ENCODE peak calls at places on chromosomes 3 and 15, in six cellular contexts. One of them, this sample, is unnamed. For H3K9me3, the result is how much of the 10 kb centered on the place peaks cover.

GRCh38 chr3:146589899-146590508 is 15.1 kb downstream of the PLSCR5 start:
- DNase-seq in A549: peak
- DNase-seq in H9: no peak
- DNase-seq in mammary epithelial cell: peak
- DNase-seq in K562: peak
- DNase-seq in PC-9: peak
- DNase-seq in this sample: peak

GRCh38 chr15:82790321-82790720 is 15.5 kb downstream of the FSD2 start:
- DNase-seq in A549: no peak
- DNase-seq in H9: no peak
- DNase-seq in mammary epithelial cell: no peak
- DNase-seq in K562: no peak
- DNase-seq in PC-9: no peak
- DNase-seq in this sample: no peak

GRCh38 chr15:73341886-73342600 is 26.7 kb downstream of the HCN4 start:
- DNase-seq in A549: no peak
- DNase-seq in H9: no peak
- DNase-seq in mammary epithelial cell: no peak
- DNase-seq in K562: no peak
- DNase-seq in PC-9: no peak
- DNase-seq in this sample: no peak

GRCh38 chr15:52728899-52729298 is 49.7 kb upstream of the ATOSA start:
- DNase-seq in A549: no peak
- DNase-seq in H9: no peak
- DNase-seq in mammary epithelial cell: peak
- DNase-seq in K562: no peak
- DNase-seq in PC-9: no peak
- DNase-seq in this sample: no peak

GRCh38 chr15:99979371-99979770 is 246.1 kb upstream of the LYSMD4 start:
- DNase-seq in A549: no peak
- DNase-seq in H9: no peak
- DNase-seq in mammary epithelial cell: no peak
- DNase-seq in K562: no peak
- DNase-seq in PC-9: no peak
- DNase-seq in this sample: peak

GRCh38 chr3:184626942-184627341 is 65.4 kb downstream of the EPHB3 start:
- DNase-seq in A549: no peak
- DNase-seq in H9: no peak
- DNase-seq in mammary epithelial cell: no peak
- DNase-seq in K562: no peak
- DNase-seq in PC-9: no peak
- DNase-seq in this sample: no peak

GRCh38 chr3:100635273-100635701 is 25.9 kb downstream of the ADGRG7 start:
- DNase-seq in A549: no peak
- DNase-seq in H9: no peak
- DNase-seq in mammary epithelial cell: no peak
- DNase-seq in K562: no peak
- DNase-seq in PC-9: no peak
- DNase-seq in this sample: no peak

GRCh38 chr15:74837482-74837881 is 5.5 kb downstream of the ULK3 start:
- DNase-seq in A549: no peak
- DNase-seq in H9: no peak
- DNase-seq in mammary epithelial cell: no peak
- DNase-seq in K562: no peak
- DNase-seq in PC-9: no peak
- DNase-seq in this sample: peak

GRCh38 chr3:52526151-52526561 is 7.5 kb downstream of the NT5DC2 start:
- DNase-seq in A549: no peak
- DNase-seq in H9: no peak
- DNase-seq in mammary epithelial cell: no peak
- DNase-seq in K562: no peak
- DNase-seq in PC-9: peak
- DNase-seq in this sample: peak

GRCh38 chr3:36923981-36924747 is 20.7 kb downstream of the TRANK1 start:
- DNase-seq in A549: no peak
- DNase-seq in H9: no peak
- DNase-seq in mammary epithelial cell: no peak
- DNase-seq in K562: no peak
- DNase-seq in PC-9: no peak
- DNase-seq in this sample: no peak

GRCh38 chr15:56228854-56229253 is 14.8 kb downstream of the RFX7 start:
- DNase-seq in A549: no peak
- DNase-seq in H9: no peak
- DNase-seq in mammary epithelial cell: no peak
- DNase-seq in K562: no peak
- DNase-seq in PC-9: no peak
- DNase-seq in this sample: no peak

GRCh38 chr15:56225520-56225919 is 18.2 kb downstream of the RFX7 start:
- DNase-seq in A549: no peak
- DNase-seq in H9: no peak
- DNase-seq in mammary epithelial cell: no peak
- DNase-seq in K562: no peak
- DNase-seq in PC-9: no peak
- DNase-seq in this sample: no peak

GRCh38 chr15:56227780-56228179 is 15.9 kb downstream of the RFX7 start:
- DNase-seq in A549: no peak
- DNase-seq in H9: no peak
- DNase-seq in mammary epithelial cell: no peak
- DNase-seq in K562: no peak
- DNase-seq in PC-9: no peak
- DNase-seq in this sample: no peak

GRCh38 chr15:56227315-56227714 is 16.4 kb downstream of the RFX7 start:
- DNase-seq in A549: no peak
- DNase-seq in H9: no peak
- DNase-seq in mammary epithelial cell: no peak
- DNase-seq in K562: no peak
- DNase-seq in PC-9: no peak
- DNase-seq in this sample: no peak

DNA sequence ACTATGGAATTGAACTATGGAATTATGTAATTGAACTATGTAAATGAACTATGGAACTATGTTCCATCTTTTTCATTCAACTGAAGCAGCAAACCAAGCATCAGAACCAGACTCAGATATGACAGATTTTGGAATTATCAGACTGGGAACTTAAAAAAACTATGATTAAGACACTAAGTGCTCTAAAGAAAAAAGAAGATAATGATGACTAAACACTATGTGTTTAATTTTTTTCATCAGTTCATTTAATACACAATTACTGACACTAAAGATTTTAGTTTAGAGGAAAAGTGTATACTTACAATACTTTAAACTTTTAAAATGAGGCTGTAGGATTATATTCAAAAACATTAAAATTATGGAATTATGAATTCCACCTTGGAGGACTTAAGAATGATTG is 15.3 kb downstream of the RFX7 start:
- DNase-seq in A549: no peak
- DNase-seq in H9: no peak
- DNase-seq in mammary epithelial cell: no peak
- DNase-seq in K562: no peak
- DNase-seq in PC-9: no peak
- DNase-seq in this sample: no peak
- H3K9me3 ChIP-seq in A549: half or more
- H3K9me3 ChIP-seq in H9: under half
- H3K9me3 ChIP-seq in mammary epithelial cell: under half
- H3K9me3 ChIP-seq in K562: under half
- H3K9me3 ChIP-seq in PC-9: under half
- H3K9me3 ChIP-seq in this sample: under half

DNA sequence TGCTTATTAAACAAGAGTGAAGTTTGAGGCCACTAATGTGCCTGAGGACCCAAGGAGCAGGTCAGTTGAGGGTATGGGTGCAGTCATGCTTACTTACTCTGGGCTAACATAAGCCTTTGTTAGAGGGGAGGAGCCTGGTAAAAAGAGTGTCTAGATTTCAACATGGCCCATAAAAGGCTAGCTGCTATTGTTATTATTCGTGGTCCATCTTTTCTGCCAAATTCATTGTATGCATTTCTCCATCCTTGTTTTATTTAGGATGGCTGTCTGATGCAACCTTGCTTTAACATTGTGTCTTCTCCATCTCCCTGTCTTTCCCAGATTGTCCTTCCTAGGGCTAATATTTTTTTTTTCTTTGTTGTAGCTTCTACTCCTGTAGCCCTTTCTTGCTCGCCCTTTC is 12.5 kb downstream of the RBMS3 start:
- DNase-seq in A549: no peak
- DNase-seq in H9: no peak
- DNase-seq in mammary epithelial cell: no peak
- DNase-seq in K562: no peak
- DNase-seq in PC-9: no peak
- DNase-seq in this sample: no peak
- H3K4me2 ChIP-seq in A549: no peak
- H3K4me2 ChIP-seq in H9: no peak
- H3K4me2 ChIP-seq in mammary epithelial cell: no peak
- H3K4me2 ChIP-seq in K562: no peak
- H3K4me2 ChIP-seq in PC-9: no peak
- H3K4me2 ChIP-seq in this sample: no peak

DNA sequence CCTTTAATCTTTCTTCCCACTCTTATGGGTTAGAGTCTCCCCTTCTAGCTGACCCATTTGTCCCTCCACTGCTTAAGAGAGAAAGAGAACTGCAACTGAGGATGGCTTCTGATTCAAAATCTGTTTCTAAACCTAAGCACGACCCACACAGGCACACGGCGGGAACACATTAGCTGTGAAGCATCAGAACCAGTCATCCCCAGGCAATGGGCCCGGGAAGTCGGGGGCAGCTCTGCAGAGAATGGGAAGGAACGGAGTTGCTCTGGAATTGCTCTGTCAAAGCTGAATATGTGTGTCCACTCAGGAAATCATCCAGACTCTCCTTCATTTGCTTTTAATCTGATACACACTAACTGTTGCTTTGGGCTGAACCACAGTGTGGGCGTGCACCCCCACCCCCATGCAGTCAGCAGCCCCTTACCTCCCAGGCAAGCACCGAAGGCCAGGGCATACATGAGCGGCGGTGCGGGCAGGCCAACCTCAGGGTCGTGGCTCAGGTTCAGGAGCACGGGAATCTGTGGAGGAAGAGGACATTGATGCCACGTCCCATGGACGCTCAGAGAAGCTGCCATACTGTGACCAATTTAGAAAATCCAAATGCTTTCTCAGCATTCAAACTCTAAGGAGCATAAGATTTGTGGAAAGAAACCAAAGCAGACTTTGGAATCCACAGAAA is 248.0 kb downstream of the OCA2 start:
- DNase-seq in A549: no peak
- DNase-seq in H9: no peak
- DNase-seq in mammary epithelial cell: no peak
- DNase-seq in K562: no peak
- DNase-seq in PC-9: no peak
- DNase-seq in this sample: no peak
- H3K9me3 ChIP-seq in A549: under half
- H3K9me3 ChIP-seq in H9: under half
- H3K9me3 ChIP-seq in mammary epithelial cell: under half
- H3K9me3 ChIP-seq in K562: under half
- H3K9me3 ChIP-seq in PC-9: under half
- H3K9me3 ChIP-seq in this sample: under half

DNA sequence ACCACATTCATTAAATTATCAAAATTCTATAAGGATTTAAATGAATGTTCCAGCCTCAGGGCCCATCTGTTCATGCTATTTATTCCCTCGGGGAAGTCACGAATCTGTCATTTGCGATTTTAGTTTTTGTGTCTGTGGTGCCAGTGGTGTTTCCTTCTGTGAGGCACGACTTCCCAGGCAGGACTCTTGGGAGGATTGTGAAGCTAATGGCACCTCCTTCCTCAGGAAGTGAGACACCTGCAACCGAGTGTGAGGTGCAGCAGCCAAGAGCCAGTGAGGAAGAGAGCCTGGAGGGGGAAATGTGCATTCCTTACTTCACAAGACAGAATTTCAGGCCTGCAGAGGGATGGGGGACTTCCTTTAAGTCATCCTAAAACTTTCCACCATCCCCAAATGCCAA is 24.1 kb downstream of the SV2B start:
- DNase-seq in A549: no peak
- DNase-seq in H9: peak
- DNase-seq in mammary epithelial cell: no peak
- DNase-seq in K562: no peak
- DNase-seq in PC-9: no peak
- DNase-seq in this sample: no peak
- H3K4me2 ChIP-seq in A549: no peak
- H3K4me2 ChIP-seq in H9: no peak
- H3K4me2 ChIP-seq in mammary epithelial cell: no peak
- H3K4me2 ChIP-seq in K562: no peak
- H3K4me2 ChIP-seq in PC-9: no peak
- H3K4me2 ChIP-seq in this sample: no peak

GRCh38 chr3:30904986-30905385 is 10.5 kb upstream of the GADL1 start:
- DNase-seq in A549: no peak
- DNase-seq in H9: no peak
- DNase-seq in mammary epithelial cell: no peak
- DNase-seq in K562: no peak
- DNase-seq in PC-9: no peak
- DNase-seq in this sample: no peak
- H3K9me3 ChIP-seq in A549: under half
- H3K9me3 ChIP-seq in H9: under half
- H3K9me3 ChIP-seq in mammary epithelial cell: under half
- H3K9me3 ChIP-seq in K562: under half
- H3K9me3 ChIP-seq in PC-9: under half
- H3K9me3 ChIP-seq in this sample: under half

GRCh38 chr3:161475905-161476304 is 20.7 kb upstream of the OTOL1 start:
- DNase-seq in A549: peak
- DNase-seq in H9: no peak
- DNase-seq in mammary epithelial cell: peak
- DNase-seq in K562: no peak
- DNase-seq in PC-9: peak
- DNase-seq in this sample: peak
- H3K4me2 ChIP-seq in A549: peak
- H3K4me2 ChIP-seq in H9: no peak
- H3K4me2 ChIP-seq in mammary epithelial cell: no peak
- H3K4me2 ChIP-seq in K562: no peak
- H3K4me2 ChIP-seq in PC-9: no peak
- H3K4me2 ChIP-seq in this sample: no peak

This sample was measured in osteoblast.